ENCODE peak calls at places on chromosomes 11 and 22, in four cellular contexts. One of them, this sample, is unnamed.

GRCh38 chr11:17848709-17849108 is 114.1 kb downstream of the KCNC1 start:
- DNase-seq in MM.1S: no peak
- DNase-seq in psoas muscle: no peak
- DNase-seq in heart right ventricle: no peak
- DNase-seq in this sample: no peak

GRCh38 chr22:48701296-48702030 is 1126.2 kb downstream of the BRD1 start:
- DNase-seq in heart right ventricle: no peak
- DNase-seq in MM.1S: no peak
- DNase-seq in psoas muscle: no peak
- DNase-seq in this sample: no peak

GRCh38 chr11:120337896-120338840 is 2.0 kb downstream of the ARHGEF12 start:
- DNase-seq in MM.1S: peak; percentile 34
- DNase-seq in heart right ventricle: no peak
- DNase-seq in psoas muscle: no peak
- DNase-seq in this sample: no peak

GRCh38 chr22:38760477-38761201 is 4.8 kb upstream of the SUN2 start:
- DNase-seq in MM.1S: no peak
- DNase-seq in psoas muscle: no peak
- DNase-seq in heart right ventricle: no peak
- DNase-seq in this sample: no peak

GRCh38 chr11:116638463-116638862 is 134.3 kb downstream of the BUD13 start:
- DNase-seq in psoas muscle: no peak
- DNase-seq in MM.1S: no peak
- DNase-seq in heart right ventricle: no peak
- DNase-seq in this sample: no peak

GRCh38 chr11:1277936-1278512 is 31.4 kb downstream of the TOLLIP start:
- DNase-seq in MM.1S: no peak
- DNase-seq in psoas muscle: no peak
- DNase-seq in heart right ventricle: no peak
- DNase-seq in this sample: no peak

GRCh38 chr11:61999141-61999975 is 31.9 kb upstream of the FTH1 start:
- DNase-seq in heart right ventricle: no peak
- DNase-seq in psoas muscle: no peak
- DNase-seq in MM.1S: no peak
- DNase-seq in this sample: no peak

GRCh38 chr11:69569306-69570200 is 71.4 kb upstream of the CCND1 start:
- DNase-seq in heart right ventricle: no peak
- DNase-seq in MM.1S: no peak
- DNase-seq in psoas muscle: no peak
- DNase-seq in this sample: no peak

GRCh38 chr22:27637604-27638003 is 164.0 kb downstream of the MN1 start:
- DNase-seq in heart right ventricle: no peak
- DNase-seq in MM.1S: no peak
- DNase-seq in psoas muscle: no peak
- DNase-seq in this sample: no peak

GRCh38 chr11:95108671-95109551 is 19.3 kb downstream of the ENDOD1 start:
- DNase-seq in heart right ventricle: peak; percentile 37
- DNase-seq in psoas muscle: no peak
- DNase-seq in MM.1S: no peak
- DNase-seq in this sample: no peak

GRCh38 chr22:19497245-19497644 is 17.5 kb downstream of the CDC45 start:
- DNase-seq in MM.1S: no peak
- DNase-seq in heart right ventricle: no peak
- DNase-seq in psoas muscle: no peak
- DNase-seq in this sample: no peak

GRCh38 chr11:69253028-69253427 is 40.9 kb upstream of the MYEOV start:
- DNase-seq in psoas muscle: no peak
- DNase-seq in MM.1S: no peak
- DNase-seq in heart right ventricle: no peak
- DNase-seq in this sample: no peak

GRCh38 chr11:61587951-61588695 is 7.2 kb upstream of the SYT7 start:
- DNase-seq in heart right ventricle: peak; percentile 66
- DNase-seq in psoas muscle: peak; percentile 62
- DNase-seq in MM.1S: no peak
- DNase-seq in this sample: peak; percentile 58

GRCh38 chr11:134074766-134075165 is 5.9 kb downstream of the JAM3 start:
- DNase-seq in MM.1S: no peak
- DNase-seq in psoas muscle: no peak
- DNase-seq in heart right ventricle: no peak
- DNase-seq in this sample: no peak

GRCh38 chr11:99020324-99021225 is at the start of gene CNTN5:
- DNase-seq in heart right ventricle: peak; percentile 12
- DNase-seq in MM.1S: peak; percentile 91
- DNase-seq in psoas muscle: peak; percentile 26
- DNase-seq in this sample: peak; percentile 9

GRCh38 chr11:113730887-113731726 is 25.0 kb upstream of the TMPRSS5 start:
- DNase-seq in heart right ventricle: peak; percentile 16
- DNase-seq in psoas muscle: peak; percentile 20
- DNase-seq in MM.1S: no peak
- DNase-seq in this sample: no peak

GRCh38 chr22:41445171-41446056 is 1.2 kb downstream of the TOB2 start:
- DNase-seq in heart right ventricle: peak; percentile 58
- DNase-seq in MM.1S: peak; percentile 47
- DNase-seq in psoas muscle: no peak
- DNase-seq in this sample: no peak

GRCh38 chr22:23225724-23226496 is 45.6 kb downstream of the BCR start:
- DNase-seq in psoas muscle: peak; percentile 71
- DNase-seq in MM.1S: no peak
- DNase-seq in heart right ventricle: peak; percentile 49
- DNase-seq in this sample: no peak

GRCh38 chr22:31275576-31275975 is 16.7 kb downstream of the PIK3IP1 start:
- DNase-seq in MM.1S: no peak
- DNase-seq in heart right ventricle: no peak
- DNase-seq in psoas muscle: no peak
- DNase-seq in this sample: no peak

GRCh38 chr11:62706841-62707240 is 383 bp downstream of the BSCL2 start:
- DNase-seq in psoas muscle: no peak
- DNase-seq in MM.1S: no peak
- DNase-seq in heart right ventricle: no peak
- DNase-seq in this sample: no peak

GRCh38 chr22:36505998-36506635 is 723 bp downstream of the FOXRED2 start:
- DNase-seq in heart right ventricle: no peak
- DNase-seq in psoas muscle: no peak
- DNase-seq in MM.1S: no peak
- DNase-seq in this sample: no peak

GRCh38 chr11:76236092-76237026 is 30.1 kb upstream of the WNT11 start:
- DNase-seq in heart right ventricle: no peak
- DNase-seq in psoas muscle: peak; percentile 71
- DNase-seq in MM.1S: peak; percentile 56
- DNase-seq in this sample: peak; percentile 67

GRCh38 chr22:45831394-45831793 is 145.6 kb downstream of the WNT7B start:
- DNase-seq in psoas muscle: no peak
- DNase-seq in MM.1S: no peak
- DNase-seq in heart right ventricle: no peak
- DNase-seq in this sample: no peak

GRCh38 chr11:130672911-130673310 is 224.5 kb downstream of the ADAMTS15 start:
- DNase-seq in MM.1S: no peak
- DNase-seq in psoas muscle: no peak
- DNase-seq in heart right ventricle: no peak
- DNase-seq in this sample: no peak

GRCh38 chr11:74354036-74354435 is 42.6 kb upstream of the P4HA3 start:
- DNase-seq in psoas muscle: no peak
- DNase-seq in heart right ventricle: no peak
- DNase-seq in MM.1S: no peak
- DNase-seq in this sample: no peak

GRCh38 chr22:35839811-35840739 is 122.4 kb downstream of the APOL5 start:
- DNase-seq in heart right ventricle: peak; percentile 88
- DNase-seq in MM.1S: peak; percentile 79
- DNase-seq in psoas muscle: peak; percentile 87
- DNase-seq in this sample: no peak

DNA sequence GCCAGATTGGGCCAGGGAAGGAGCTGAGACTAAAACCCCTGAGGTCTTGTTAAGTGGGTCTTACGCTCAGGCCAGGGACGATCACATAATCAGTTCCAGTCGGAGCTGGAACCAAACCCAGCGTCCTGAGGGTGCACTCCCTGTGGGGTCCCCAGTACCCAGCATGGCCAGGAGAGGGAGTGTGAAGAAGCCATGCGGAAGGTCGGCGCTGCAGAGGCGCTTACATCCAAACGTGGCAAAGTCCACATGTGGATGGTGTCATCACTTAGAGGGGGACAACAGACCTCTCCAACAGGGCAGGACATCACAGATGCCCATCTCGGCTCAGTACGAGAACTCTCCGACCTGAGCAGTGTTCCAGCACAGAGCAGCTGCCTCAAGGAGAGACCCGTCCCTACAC is 8.3 kb downstream of the ATP5MGL start:
- DNase-seq in MM.1S: no peak
- DNase-seq in heart right ventricle: no peak
- DNase-seq in psoas muscle: no peak
- DNase-seq in this sample: no peak
- TF ChIP-seq CTCF in MM.1S: peak; percentile 15
- TF ChIP-seq CTCF in heart right ventricle: no peak
- TF ChIP-seq CTCF in psoas muscle: peak; percentile 26
- TF ChIP-seq CTCF in this sample: no peak

DNA sequence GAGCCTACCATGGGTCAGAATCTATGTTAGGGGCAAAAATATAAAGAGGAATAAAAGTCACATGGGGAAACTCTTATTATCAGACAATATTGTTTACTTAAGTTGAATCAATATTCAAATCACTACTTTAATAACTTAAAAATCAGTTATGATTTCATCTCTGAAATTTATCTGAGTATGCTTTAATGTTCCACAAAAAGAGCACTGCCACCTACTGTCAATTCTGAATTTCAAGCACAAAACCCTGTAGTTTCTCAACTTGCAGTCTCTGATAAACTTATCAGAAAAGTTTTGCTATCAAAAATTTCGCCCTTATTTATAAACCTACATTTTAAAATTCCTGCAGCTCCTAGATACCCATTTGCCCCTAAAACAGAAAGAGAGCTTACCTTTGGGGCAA is 47.3 kb downstream of the RDX start:
- DNase-seq in heart right ventricle: no peak
- DNase-seq in psoas muscle: no peak
- DNase-seq in MM.1S: no peak
- DNase-seq in this sample: no peak
- TF ChIP-seq CTCF in heart right ventricle: no peak
- TF ChIP-seq CTCF in psoas muscle: peak; percentile 6
- TF ChIP-seq CTCF in MM.1S: no peak
- TF ChIP-seq CTCF in this sample: peak; percentile 24

GRCh38 chr22:39959640-39960447 is at the start of gene TMA7B:
- DNase-seq in MM.1S: no peak
- DNase-seq in heart right ventricle: no peak
- DNase-seq in psoas muscle: no peak
- DNase-seq in this sample: no peak
- TF ChIP-seq CTCF in MM.1S: no peak
- TF ChIP-seq CTCF in heart right ventricle: no peak
- TF ChIP-seq CTCF in psoas muscle: peak; percentile 11
- TF ChIP-seq CTCF in this sample: no peak

DNA sequence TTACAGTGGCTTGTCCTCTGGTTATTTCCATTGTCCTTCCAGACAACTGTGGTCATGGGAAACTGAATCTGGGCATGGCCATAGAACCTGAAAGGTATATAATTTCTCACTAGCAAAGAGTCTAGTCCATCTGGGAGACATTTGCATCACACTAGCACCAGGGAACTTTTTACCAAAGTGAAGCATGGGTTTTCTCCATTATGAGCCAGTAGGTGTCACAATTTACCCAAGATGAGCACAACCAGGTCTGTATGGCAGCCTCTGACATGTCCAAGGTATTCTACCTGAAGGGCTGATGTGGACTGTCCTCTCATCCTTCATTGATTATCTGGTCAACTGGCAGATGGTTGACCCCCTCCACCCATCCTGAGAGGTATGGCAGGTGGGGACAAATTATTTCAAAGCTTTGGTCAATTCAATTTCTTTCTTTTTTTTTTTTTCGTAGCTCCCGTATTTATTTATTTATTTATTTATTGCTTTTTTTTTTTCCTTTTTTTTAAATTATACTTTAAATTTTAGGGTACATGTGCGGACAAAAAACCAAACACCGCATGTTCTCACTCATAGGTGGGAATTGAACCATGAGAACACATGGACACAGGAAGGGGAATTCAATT is 425.9 kb downstream of the TMEM135 start:
- DNase-seq in MM.1S: peak; percentile 45
- DNase-seq in psoas muscle: no peak
- DNase-seq in heart right ventricle: no peak
- DNase-seq in this sample: no peak
- TF ChIP-seq CTCF in MM.1S: peak; percentile 50
- TF ChIP-seq CTCF in psoas muscle: no peak
- TF ChIP-seq CTCF in heart right ventricle: no peak
- TF ChIP-seq CTCF in this sample: peak; percentile 22

GRCh38 chr11:32473282-32473909 is 38.1 kb upstream of the WT1 start:
- DNase-seq in psoas muscle: no peak
- DNase-seq in MM.1S: no peak
- DNase-seq in heart right ventricle: no peak
- DNase-seq in this sample: no peak
- TF ChIP-seq CTCF in psoas muscle: no peak
- TF ChIP-seq CTCF in MM.1S: no peak
- TF ChIP-seq CTCF in heart right ventricle: no peak
- TF ChIP-seq CTCF in this sample: no peak

GRCh38 chr22:24768537-24769374 is 5.8 kb downstream of the PIWIL3 start:
- DNase-seq in heart right ventricle: peak; percentile 63
- DNase-seq in psoas muscle: peak; percentile 18
- DNase-seq in MM.1S: peak; percentile 60
- DNase-seq in this sample: peak; percentile 60
- TF ChIP-seq CTCF in heart right ventricle: peak; percentile 49
- TF ChIP-seq CTCF in psoas muscle: peak; percentile 56
- TF ChIP-seq CTCF in MM.1S: peak; percentile 85
- TF ChIP-seq CTCF in this sample: peak; percentile 38

GRCh38 chr11:123103326-123103980 is 41.5 kb upstream of the HSPA8 start:
- DNase-seq in heart right ventricle: peak; percentile 85
- DNase-seq in MM.1S: peak; percentile 60
- DNase-seq in psoas muscle: peak; percentile 20
- DNase-seq in this sample: no peak
- TF ChIP-seq CTCF in heart right ventricle: peak; percentile 56
- TF ChIP-seq CTCF in MM.1S: peak; percentile 67
- TF ChIP-seq CTCF in psoas muscle: peak; percentile 55
- TF ChIP-seq CTCF in this sample: peak; percentile 44